ENCODE peak calls at places on chromosomes 4 and X, in four cellular contexts. D, Z, Y and M are unnamed samples.

GRCh38 chr4:150923945-150924344 is 91.1 kb downstream of the LRBA start:
- DNase-seq in Y (no peak), D (no peak), Z (no peak), M (no peak)

GRCh38 chrX:20442597-20442996 is 175.9 kb upstream of the RPS6KA3 start:
- DNase-seq in Z (peak; percentile 40), D (peak; percentile 76), Y (peak; percentile 90), M (peak; percentile 88)

GRCh38 chrX:1041051-1041450 is 171.4 kb downstream of the CRLF2 start:
- DNase-seq in D (no peak), Y (no peak), Z (no peak), M (no peak)

GRCh38 chrX:132968282-132968681 is 9.9 kb upstream of the HS6ST2 start:
- DNase-seq in Y (no peak), D (no peak), Z (no peak), M (no peak)

GRCh38 chr4:108107729-108108382 is 60.9 kb downstream of the LEF1 start:
- DNase-seq in D (no peak), Z (no peak), Y (no peak), M (no peak)

GRCh38 chr4:184453402-184454160 is 20.8 kb downstream of the IRF2 start:
- DNase-seq in Z (no peak), Y (peak; percentile 59), D (no peak), M (no peak)

GRCh38 chr4:163638909-163639308 is 144.4 kb downstream of the TMA16 start:
- DNase-seq in Z (no peak), Y (no peak), D (no peak), M (no peak)

GRCh38 chrX:1741828-1742394 is 127.1 kb downstream of the ASMT start:
- DNase-seq in Y (no peak), D (no peak), Z (no peak), M (no peak)

GRCh38 chr4:174316546-174316945 is 32.8 kb downstream of the CEP44 start:
- DNase-seq in Y (no peak), Z (no peak), D (no peak), M (no peak)

GRCh38 chrX:55841962-55842752 is 124.6 kb downstream of the RRAGB start:
- DNase-seq in D (no peak), Y (no peak), Z (no peak), M (no peak)

GRCh38 chrX:119734897-119735339 is 23.5 kb upstream of the SOWAHD start:
- DNase-seq in Z (no peak), Y (peak; percentile 19), D (no peak), M (peak; percentile 55)

GRCh38 chr4:139556071-139556734 is at the start of gene SETD7:
- DNase-seq in D (no peak), Y (peak; percentile 79), Z (peak; percentile 38), M (peak; percentile 92)

GRCh38 chrX:95063554-95063953 is 1389.5 kb downstream of the FAM133A start:
- DNase-seq in D (no peak), Z (no peak), Y (no peak), M (no peak)

GRCh38 chrX:45807572-45808425 is 607.1 kb upstream of the DIPK2B start:
- DNase-seq in D (no peak), Z (no peak), Y (no peak), M (no peak)
- H3K27ac ChIP-seq in D (no peak overlapping the region), Z (peak overlapping the region; percentile 77), Y (peak overlapping the region; percentile 0), M (no peak overlapping the region)

DNA sequence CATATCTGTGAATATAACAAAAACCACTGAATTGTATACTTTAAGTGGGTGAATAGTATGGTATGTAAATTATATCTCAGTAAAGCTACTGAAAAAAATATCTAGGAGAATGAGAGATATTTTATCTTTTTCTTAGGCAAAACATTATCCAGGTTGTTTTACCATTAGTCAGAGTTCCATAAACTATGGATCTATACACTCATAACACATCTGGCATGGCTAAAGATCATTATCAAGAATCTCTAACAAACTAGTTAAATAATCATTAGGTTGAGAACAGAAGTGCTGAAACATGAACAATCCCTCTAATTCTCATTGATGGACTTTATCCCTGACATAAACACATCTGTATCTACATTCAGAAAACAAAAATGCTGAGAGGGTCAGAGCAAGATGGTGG is 15.6 kb downstream of the MED14 start:
- DNase-seq in D (no peak), Y (no peak), Z (no peak), M (no peak)
- TF ChIP-seq EP300 in D (no peak), Y (no peak), Z (no peak), M (no peak)

GRCh38 chrX:149230689-149231088 is 274.4 kb downstream of the IDS start:
- DNase-seq in D (no peak), Z (no peak), Y (no peak), M (no peak)
- H3K4me1 ChIP-seq in D (no peaks in the 10 kb centered on the region), Z (no peaks in the 10 kb centered on the region), Y (no peaks in the 10 kb centered on the region), M (no peaks in the 10 kb centered on the region)

GRCh38 chr4:117784266-117784665 is 250.0 kb upstream of the NDST3 start:
- DNase-seq in D (no peak), Z (no peak), Y (no peak), M (no peak)
- H3K27ac ChIP-seq in D (no peak overlapping the region), Z (no peak overlapping the region), Y (no peak overlapping the region), M (no peak overlapping the region)